ENCODE peak calls at places on chromosomes 16 and 17, in five cellular contexts. G, L, J, H and R are unnamed samples.

GRCh38 chr17:18039535-18040286 is 503 bp downstream of the GID4 start:
- DNase-seq in G (no peak), L (no peak), J (peak), H (no peak), R (no peak)

GRCh38 chr16:83113317-83113716 is 486.5 kb downstream of the CDH13 start:
- DNase-seq in G (no peak), L (no peak), J (peak), H (peak), R (no peak)

GRCh38 chr17:13510062-13510461 is 91.7 kb downstream of the HS3ST3A1 start:
- DNase-seq in G (no peak), L (no peak), J (peak), H (no peak), R (no peak)

GRCh38 chr16:82653550-82654511 is 27.1 kb downstream of the CDH13 start:
- DNase-seq in G (peak), L (peak), J (no peak), H (no peak), R (peak)

GRCh38 chr16:74608944-74609343 is 2.0 kb upstream of the GLG1 start:
- DNase-seq in G (no peak), L (peak), J (no peak), H (no peak), R (no peak)

GRCh38 chr17:75511610-75512575 is 3.4 kb downstream of the CASKIN2 start:
- DNase-seq in G (no peak), L (no peak), J (no peak), H (no peak), R (no peak)

GRCh38 chr16:57946181-57946801 is 24.6 kb downstream of the CNGB1 start:
- DNase-seq in G (no peak), L (no peak), J (no peak), H (no peak), R (no peak)

GRCh38 chr16:1996175-1996574 is 6.4 kb downstream of the SYNGR3 start:
- DNase-seq in G (no peak), L (no peak), J (no peak), H (no peak), R (no peak)

GRCh38 chr17:43620147-43620944 is 41.4 kb downstream of the MEOX1 start:
- DNase-seq in G (no peak), L (no peak), J (no peak), H (no peak), R (no peak)

GRCh38 chr16:84825896-84826557 is 6.2 kb downstream of the CRISPLD2 start:
- DNase-seq in G (no peak), L (no peak), J (no peak), H (no peak), R (no peak)

GRCh38 chr17:80844418-80844990 is 147.1 kb upstream of the CHMP6 start:
- DNase-seq in G (no peak), L (no peak), J (no peak), H (peak), R (no peak)

GRCh38 chr16:79295746-79296145 is 304.8 kb downstream of the MAF start:
- DNase-seq in G (no peak), L (no peak), J (no peak), H (no peak), R (no peak)